ENCODE peak calls at places on chromosomes 11 and 22, in eight cellular contexts. I is cardiac muscle cell, M is prostate gland, P is iPS DF 6.9, J is aorta, Q is HAP-1, U is body of pancreas, H is Peyer's patch. F is an unnamed sample.

GRCh38 chr11:19697721-19698121 is 14.9 kb upstream of the NAV2 start:
- DNase-seq in U (no peak), Q (no peak), H (no peak), M (no peak), J (no peak), P (no peak), I (peak; percentile 49), F (peak; percentile 22)

GRCh38 chr11:44274404-44274803 is 35.5 kb downstream of the ALX4 start:
- DNase-seq in Q (no peak), U (no peak), M (no peak), J (no peak), P (no peak), H (no peak), I (no peak), F (no peak)

GRCh38 chr22:37154925-37155712 is 5.4 kb upstream of the IL2RB start:
- DNase-seq in M (no peak), Q (no peak), J (no peak), U (no peak), I (peak; percentile 33), P (no peak), H (no peak), F (no peak)

GRCh38 chr11:12163181-12163841 is 52.9 kb downstream of the MICAL2 start:
- DNase-seq in J (peak; percentile 81), M (no peak), Q (no peak), P (no peak), U (no peak), H (peak; percentile 69), I (peak; percentile 52), F (no peak)

GRCh38 chr11:62665075-62665629 is at the start of the genes C11orf98 and CSKMT:
- DNase-seq in J (peak; percentile 97), P (peak; percentile 60), H (peak; percentile 96), M (peak; percentile 96), U (peak; percentile 96), I (peak; percentile 96), Q (peak; percentile 96), F (peak; percentile 97)

GRCh38 chr22:43831561-43832392 is 19.7 kb upstream of the EFCAB6 start:
- DNase-seq in J (no peak), I (no peak), P (no peak), Q (no peak), U (no peak), M (no peak), H (peak; percentile 32), F (no peak)

GRCh38 chr11:116826751-116827431 is 2.8 kb upstream of the APOC3 start:
- DNase-seq in U (no peak), M (no peak), J (no peak), H (peak; percentile 80), Q (no peak), I (peak; percentile 10), P (no peak), F (no peak)

GRCh38 chr11:120695426-120695825 is 183.9 kb downstream of the GRIK4 start:
- DNase-seq in I (no peak), Q (no peak), H (no peak), M (no peak), J (no peak), U (no peak), P (no peak), F (no peak)

GRCh38 chr11:108117746-108118371 is 3.5 kb upstream of the ACAT1 start:
- DNase-seq in M (no peak), P (no peak), U (no peak), I (peak; percentile 78), H (no peak), Q (no peak), J (no peak), F (no peak)

GRCh38 chr11:76415073-76415472 is 29.7 kb upstream of the EMSY start:
- DNase-seq in P (no peak), U (no peak), Q (no peak), M (no peak), J (no peak), I (no peak), H (no peak), F (no peak)

GRCh38 chr11:14775897-14776296 is 116.1 kb downstream of the CYP2R1 start:
- DNase-seq in P (no peak), U (no peak), J (no peak), H (no peak), M (no peak), I (no peak), Q (no peak), F (no peak)

GRCh38 chr11:88508558-88508807 is 170.9 kb upstream of the CTSC start:
- DNase-seq in M (no peak), P (no peak), J (no peak), U (no peak), I (no peak), Q (no peak), H (no peak), F (no peak)

GRCh38 chr11:88508808-88509581 is 171.5 kb upstream of the CTSC start:
- DNase-seq in Q (no peak), J (peak; percentile 52), U (peak; percentile 21), I (peak; percentile 45), P (no peak), M (no peak), H (peak; percentile 47), F (peak; percentile 34)

DNA sequence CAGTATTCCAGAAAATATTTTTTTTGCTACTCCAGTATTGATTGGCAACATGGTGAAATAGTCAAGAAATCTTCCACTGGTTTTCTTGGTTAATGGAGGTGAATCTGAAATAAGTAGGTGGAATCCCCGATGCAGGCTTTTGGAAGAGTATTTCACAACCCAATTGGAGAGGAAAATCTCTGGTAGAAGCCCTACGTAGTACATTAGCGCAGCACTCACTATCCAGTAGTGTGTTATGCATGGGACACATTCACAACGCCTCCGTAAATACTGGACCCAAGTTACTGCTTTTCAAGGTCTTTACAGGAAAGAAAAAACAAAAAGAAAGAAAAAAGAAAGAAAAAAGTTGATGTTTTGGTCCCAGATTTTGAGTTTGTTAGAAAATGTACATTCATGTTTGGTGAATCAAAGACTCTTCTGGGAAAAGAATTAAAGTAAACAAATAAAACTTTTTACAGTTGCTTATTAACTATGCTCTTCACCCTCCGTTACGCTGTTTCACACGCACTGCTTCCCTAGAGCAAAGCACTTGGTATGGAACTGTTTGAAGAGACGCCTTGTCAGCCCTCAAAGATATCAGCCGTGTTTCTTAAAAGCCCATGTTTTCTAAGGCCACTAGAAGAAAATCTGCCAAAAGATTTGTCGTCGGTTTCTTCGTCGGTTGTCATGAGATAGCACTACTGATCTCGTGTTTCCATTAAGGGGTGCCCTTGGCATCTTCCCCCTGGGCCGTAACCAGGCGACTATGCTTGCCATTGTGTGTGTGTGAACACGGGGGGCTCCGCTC is 170.4 kb upstream of the CTSC start:
- DNase-seq in Q (no peak), H (no peak), I (no peak), P (no peak), J (no peak), U (no peak), M (no peak), F (no peak)
- H3K4me3 ChIP-seq in Q (no peak overlapping the region), H (no peak overlapping the region), I (peak overlapping the region; percentile 30), P (peak overlapping the region; percentile 30), J (peak overlapping the region; percentile 37), U (no peak overlapping the region), M (no peak overlapping the region), F (peak overlapping the region; percentile 65)

DNA sequence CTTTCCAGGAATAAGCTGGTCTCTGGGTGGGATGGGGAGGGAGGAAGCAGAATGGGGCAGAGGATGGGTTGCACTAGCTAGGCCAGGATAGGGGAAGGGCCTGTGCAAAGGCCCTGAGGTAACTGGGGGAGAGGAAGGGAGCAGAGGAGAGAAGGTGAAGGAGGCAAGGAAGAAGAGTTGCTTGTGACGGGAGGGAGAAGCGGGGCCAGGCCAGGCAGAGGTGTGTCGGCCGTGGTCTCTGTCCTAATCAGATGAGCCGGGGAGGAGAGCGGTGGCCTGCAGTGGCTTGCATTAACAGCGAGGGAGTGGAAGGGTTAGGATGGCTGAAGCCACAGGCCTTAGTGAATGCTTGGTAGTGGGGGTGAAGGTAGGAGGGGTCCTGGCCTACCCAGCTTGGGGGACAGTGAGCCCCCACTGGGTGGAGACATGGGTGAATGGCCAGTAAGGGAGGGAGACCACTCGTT is 6.0 kb upstream of the DERL3 start:
- DNase-seq in Q (no peak), P (no peak), U (no peak), I (no peak), H (no peak), J (no peak), M (no peak), F (no peak)
- H3K4me3 ChIP-seq in Q (no peak overlapping the region), P (no peak overlapping the region), U (no peak overlapping the region), I (no peak overlapping the region), H (no peak overlapping the region), J (no peak overlapping the region), M (no peak overlapping the region), F (no peak overlapping the region)

DNA sequence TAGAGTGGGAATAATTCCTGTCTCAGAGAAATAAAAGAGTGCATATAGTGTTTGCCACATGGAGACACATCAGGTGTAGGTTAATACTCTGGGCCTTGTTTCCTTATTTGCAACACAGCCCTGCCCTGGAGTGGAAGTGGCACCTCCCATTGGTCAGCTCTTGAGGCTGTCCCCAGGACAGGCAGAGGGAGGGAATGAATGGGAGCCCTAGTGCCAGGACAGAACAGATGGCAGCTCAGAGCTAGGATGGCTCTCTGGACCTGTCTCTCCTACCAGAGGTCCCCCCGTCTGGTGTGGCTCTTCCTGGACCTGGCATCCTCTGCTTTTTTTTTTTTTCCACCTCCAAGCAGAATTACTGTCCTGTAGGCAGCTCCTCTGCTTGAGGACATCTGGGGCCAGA is 35.6 kb downstream of the LIMK2 start:
- DNase-seq in J (no peak), U (no peak), I (no peak), Q (no peak), H (no peak), P (no peak), M (no peak), F (no peak)
- H3K4me3 ChIP-seq in J (no peak overlapping the region), U (no peak overlapping the region), I (peak overlapping the region; percentile 21), Q (no peak overlapping the region), H (no peak overlapping the region), P (no peak overlapping the region), M (peak overlapping the region; percentile 58), F (no peak overlapping the region)

GRCh38 chr11:130001491-130002351 is 914 bp downstream of the PRDM10 start:
- DNase-seq in H (peak; percentile 74), J (no peak), P (no peak), Q (peak; percentile 56), U (no peak), I (peak; percentile 29), M (peak; percentile 17), F (peak; percentile 56)

GRCh38 chr11:130002352-130002845 is at the start of gene PRDM10:
- DNase-seq in J (peak; percentile 95), Q (peak; percentile 93), U (peak; percentile 90), H (peak; percentile 95), I (peak; percentile 96), P (no peak), M (peak; percentile 91), F (peak; percentile 96)

GRCh38 chr11:129999407-129999806 is 3.2 kb downstream of the PRDM10 start:
- DNase-seq in Q (no peak), I (no peak), P (no peak), H (no peak), M (no peak), J (no peak), U (no peak), F (no peak)

GRCh38 chr11:129998905-129999304 is 3.7 kb downstream of the PRDM10 start:
- DNase-seq in I (no peak), Q (no peak), H (no peak), M (no peak), P (no peak), J (no peak), U (no peak), F (no peak)

DNA sequence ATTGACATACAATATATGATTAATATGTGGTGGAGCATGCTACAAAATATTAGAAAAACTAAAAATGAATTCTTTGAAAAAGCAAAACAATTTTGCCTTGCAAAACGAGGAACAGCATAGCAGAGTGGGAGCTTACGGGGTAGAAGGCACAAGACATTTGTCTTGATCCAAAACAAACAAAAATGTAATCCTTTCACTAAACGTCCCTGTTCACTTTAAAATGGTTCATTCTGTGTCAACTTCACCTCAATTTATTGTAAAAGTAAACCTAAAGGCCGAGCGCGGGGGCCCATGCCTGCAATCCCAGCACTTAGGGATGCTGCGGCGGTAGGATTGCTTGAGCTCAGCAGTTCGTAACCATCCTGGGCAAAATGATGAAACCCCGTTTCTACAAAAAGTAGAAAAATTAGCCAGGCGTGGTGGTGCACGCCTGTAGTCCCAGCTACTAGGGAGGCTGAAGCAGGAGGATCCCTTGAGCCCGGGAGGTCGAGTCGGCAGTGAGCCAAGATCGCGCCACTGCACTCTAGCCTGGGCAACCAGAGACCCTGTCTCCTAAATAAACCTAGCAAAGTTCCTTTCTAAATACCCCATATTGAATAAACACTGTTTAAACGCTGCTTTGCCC is 2.0 kb downstream of the PRDM10 start:
- DNase-seq in Q (no peak), I (no peak), P (no peak), J (no peak), H (no peak), M (no peak), U (no peak), F (no peak)
- H3K4me3 ChIP-seq in Q (peak overlapping the region; percentile 54), I (peak overlapping the region; percentile 51), P (no peak overlapping the region), J (no peak overlapping the region), H (no peak overlapping the region), M (peak overlapping the region; percentile 71), U (no peak overlapping the region), F (peak overlapping the region; percentile 98)

F was measured in testis.